ENCODE peak calls at places on chromosomes 2 and 18, in five cellular contexts. B is amniotic stem cell; I is pulmonary artery endothelial cell; J is stimulated activated CD4-positive, alpha-beta T cell treated with anti-CD3 and anti-CD28 coated beads, Interleukin-4, amount 100 ng/mL, for 48 hours; C is endothelial cell. W is an unnamed sample.
A peak's percentile ranks its signal among the peaks of the same experiment; 100 is the strongest.

GRCh38 chr2:239167766-239168444 is 232.9 kb downstream of the HDAC4 start:
- DNase-seq in B (no peak), I (no peak), J (no peak), C (no peak), W (no peak)

GRCh38 chr18:45334188-45334587 is 281.1 kb upstream of the SLC14A2 start:
- DNase-seq in B (no peak), I (no peak), J (no peak), C (no peak), W (no peak)

GRCh38 chr18:6591491-6591890 is 138.0 kb upstream of the ARHGAP28 start:
- DNase-seq in B (no peak), I (no peak), J (no peak), C (no peak), W (no peak)

GRCh38 chr2:17643031-17643615 is 102.6 kb downstream of the VSNL1 start:
- DNase-seq in B (peak; percentile 83), I (peak; percentile 71), J (no peak), C (no peak), W (no peak)

GRCh38 chr2:182368446-182368845 is 58.4 kb downstream of the PDE1A start:
- DNase-seq in B (no peak), I (no peak), J (no peak), C (no peak), W (no peak)

GRCh38 chr2:66507673-66508127 is 72.8 kb downstream of the MEIS1 start:
- DNase-seq in B (no peak), I (no peak), J (no peak), C (no peak), W (no peak)

GRCh38 chr18:58954986-58955385 is 90.3 kb downstream of the ZNF532 start:
- DNase-seq in B (no peak), I (no peak), J (no peak), C (no peak), W (no peak)

GRCh38 chr18:55090566-55091187 is 131.4 kb upstream of the CCDC68 start:
- DNase-seq in B (no peak), I (no peak), J (no peak), C (no peak), W (no peak)

GRCh38 chr2:108414256-108414876 is 34.6 kb upstream of the GCC2 start:
- DNase-seq in B (no peak), I (no peak), J (no peak), C (no peak), W (no peak)

GRCh38 chr2:111618577-111618930 is 265.4 kb downstream of the ANAPC1 start:
- DNase-seq in B (no peak), I (no peak), J (no peak), C (no peak), W (no peak)

GRCh38 chr2:45874324-45874723 is 222.8 kb downstream of the PRKCE start:
- DNase-seq in B (no peak), I (no peak), J (no peak), C (no peak), W (no peak)

GRCh38 chr2:10257036-10257435 is 45.7 kb upstream of the HPCAL1 start:
- DNase-seq in B (no peak), I (no peak), J (no peak), C (no peak), W (no peak)

GRCh38 chr2:31805688-31806087 is 205.1 kb downstream of the MEMO1 start:
- DNase-seq in B (no peak), I (no peak), J (no peak), C (no peak), W (no peak)

GRCh38 chr18:3066391-3067079 is 53.6 kb upstream of the LPIN2 start:
- DNase-seq in B (no peak), I (no peak), J (no peak), C (no peak), W (no peak)

GRCh38 chr18:57901819-57902600 is 98.9 kb upstream of the ATP8B1 start:
- DNase-seq in B (no peak), I (no peak), J (no peak), C (no peak), W (no peak)

GRCh38 chr18:11857177-11857887 is 6.1 kb downstream of the CHMP1B start:
- DNase-seq in B (peak; percentile 92), I (peak; percentile 80), J (no peak), C (no peak), W (peak; percentile 90)

GRCh38 chr2:73232471-73233153 is 427 bp downstream of the PRADC1 start:
- DNase-seq in B (no peak), I (no peak), J (peak; percentile 17), C (no peak), W (peak; percentile 66)

GRCh38 chr2:98445708-98446577 is 1.3 kb downstream of the INPP4A start:
- DNase-seq in B (no peak), I (no peak), J (no peak), C (no peak), W (peak; percentile 9)

GRCh38 chr2:28721601-28722191 is 29.9 kb upstream of the PPP1CB start:
- DNase-seq in B (no peak), I (no peak), J (no peak), C (no peak), W (no peak)

GRCh38 chr2:875687-876615 is 74.7 kb upstream of the SNTG2 start:
- DNase-seq in B (no peak), I (no peak), J (no peak), C (peak; percentile 0), W (no peak)

GRCh38 chr2:202589582-202589949 is 45.2 kb upstream of the FAM117B start:
- DNase-seq in B (no peak), I (no peak), J (no peak), C (no peak), W (peak; percentile 4)

GRCh38 chr2:105875241-105875640 is 130.5 kb downstream of the NCK2 start:
- DNase-seq in B (no peak), I (no peak), J (no peak), C (no peak), W (no peak)

GRCh38 chr2:113709022-113709421 is 47.4 kb downstream of the SLC35F5 start:
- DNase-seq in B (no peak), I (no peak), J (no peak), C (no peak), W (no peak)

GRCh38 chr2:118479020-118479419 is 368.4 kb downstream of the EN1 start:
- DNase-seq in B (no peak), I (no peak), J (no peak), C (no peak), W (no peak)

GRCh38 chr2:35428548-35428947 is 927.0 kb upstream of the CRIM1 start:
- DNase-seq in B (no peak), I (no peak), J (peak; percentile 5), C (peak; percentile 63), W (peak; percentile 62)

GRCh38 chr2:174777334-174777733 is 13.1 kb upstream of the CHRNA1 start:
- DNase-seq in B (no peak), I (no peak), J (no peak), C (no peak), W (no peak)

GRCh38 chr2:173578404-173579092 is 223.9 kb downstream of the CDCA7 start:
- DNase-seq in B (no peak), I (no peak), J (no peak), C (no peak), W (no peak)

GRCh38 chr2:236210536-236210935 is 42.4 kb upstream of the GBX2 start:
- DNase-seq in B (no peak), I (no peak), J (no peak), C (no peak), W (no peak)

GRCh38 chr18:62732631-62733030 is 17.3 kb downstream of the PHLPP1 start:
- DNase-seq in B (no peak), I (no peak), J (no peak), C (no peak), W (no peak)

GRCh38 chr2:72112981-72113846 is 34.4 kb downstream of the CYP26B1 start:
- DNase-seq in B (no peak), I (no peak), J (no peak), C (no peak), W (no peak)

GRCh38 chr2:112318515-112318914 is 43.1 kb downstream of the ZC3H6 start:
- DNase-seq in B (no peak), I (no peak), J (no peak), C (no peak), W (no peak)

GRCh38 chr2:73931531-73932500 is 5.1 kb downstream of the DGUOK start:
- DNase-seq in B (no peak), I (no peak), J (peak; percentile 42), C (no peak), W (no peak)

GRCh38 chr2:228224410-228224809 is 42.9 kb upstream of the SPHKAP start:
- DNase-seq in B (no peak), I (no peak), J (no peak), C (no peak), W (no peak)

GRCh38 chr2:190627881-190628412 is 20.9 kb upstream of the NAB1 start:
- DNase-seq in B (no peak), I (no peak), J (no peak), C (peak; percentile 13), W (no peak)

W was measured in Caco-2.